ENCODE peak calls at places on chromosomes 13 and 19, in seven cellular contexts. C is Caco-2, E is PC-3, Q is body of pancreas, N is pancreas, T is left ventricle myocardium inferior, V is fibroblast of pulmonary artery. G is an unnamed sample.

GRCh38 chr19:20482721-20483120 is 82.9 kb downstream of the ZNF737 start:
- DNase-seq in C (no peak), E (no peak), Q (no peak), N (no peak), T (no peak), V (no peak), G (no peak)

GRCh38 chr13:114068723-114069322 is 63.6 kb downstream of the RASA3 start:
- DNase-seq in C (no peak), E (no peak), Q (no peak), N (no peak), T (no peak), V (peak), G (no peak)

GRCh38 chr19:58439576-58440554 is at the start of gene ZNF132:
- DNase-seq in C (no peak), E (no peak), Q (peak), N (peak), T (peak), V (peak), G (peak)

GRCh38 chr13:20716951-20717350 is 13.5 kb downstream of the IL17D start:
- DNase-seq in C (no peak), E (no peak), Q (no peak), N (no peak), T (no peak), V (no peak), G (no peak)

GRCh38 chr13:108947551-108948030 is 318.2 kb downstream of the MYO16 start:
- DNase-seq in C (no peak), E (no peak), Q (peak), N (no peak), T (no peak), V (peak), G (no peak)

GRCh38 chr13:85332595-85332994 is 466.6 kb downstream of the SLITRK6 start:
- DNase-seq in C (no peak), E (peak), Q (no peak), N (no peak), T (no peak), V (no peak), G (no peak)

GRCh38 chr19:38173324-38174041 is 50.5 kb downstream of the DPF1 start:
- DNase-seq in C (no peak), E (no peak), Q (peak), N (no peak), T (peak), V (peak), G (peak)

GRCh38 chr19:16315825-16316505 is 8.7 kb upstream of the KLF2 start:
- DNase-seq in C (peak), E (peak), Q (peak), N (no peak), T (peak), V (peak), G (peak)

GRCh38 chr19:9936151-9937000 is at the start of gene OLFM2:
- DNase-seq in C (no peak), E (no peak), Q (peak), N (peak), T (peak), V (no peak), G (no peak)

GRCh38 chr19:47493378-47494210 is 9.6 kb upstream of the KPTN start:
- DNase-seq in C (no peak), E (no peak), Q (no peak), N (peak), T (peak), V (no peak), G (no peak)

GRCh38 chr13:82291852-82292251 is 1590.4 kb downstream of the SLITRK1 start:
- DNase-seq in C (no peak), E (no peak), Q (no peak), N (no peak), T (no peak), V (no peak), G (no peak)

GRCh38 chr19:3098515-3099346 is 4.6 kb downstream of the GNA11 start:
- DNase-seq in C (no peak), E (no peak), Q (peak), N (peak), T (peak), V (no peak), G (peak)

GRCh38 chr19:53010494-53010893 is 3.2 kb upstream of the ERVV-1 start:
- DNase-seq in C (no peak), E (no peak), Q (no peak), N (no peak), T (no peak), V (no peak), G (no peak)

DNA sequence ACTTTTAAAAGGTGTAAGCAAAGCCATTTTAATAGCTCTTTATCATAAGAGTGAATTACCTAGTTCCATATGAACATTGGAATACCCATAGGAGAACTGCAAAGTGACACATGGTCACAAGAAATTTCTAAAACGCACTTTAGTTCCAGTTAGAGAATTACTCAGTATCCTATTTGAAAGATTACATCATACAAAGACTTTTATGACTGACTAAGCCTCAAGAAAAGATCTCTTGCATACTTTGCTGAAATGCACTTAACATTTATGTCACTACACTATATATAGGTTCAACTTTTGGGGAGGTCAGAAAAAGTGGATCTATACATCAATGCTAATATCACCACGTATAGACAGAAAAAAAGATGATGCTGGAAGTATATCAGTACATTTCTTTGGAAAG is 7.1 kb downstream of the PCDH9 start:
- DNase-seq in C (no peak), E (peak), Q (no peak), N (no peak), T (no peak), V (peak), G (no peak)
- H3K4me3 ChIP-seq in C (no peak), E (no peak), Q (no peak), N (no peak), T (peak), V (peak), G (no peak)

GRCh38 chr19:51018745-51019543 is 565 bp downstream of the KLK10 start:
- DNase-seq in C (no peak), E (no peak), Q (peak), N (peak), T (no peak), V (peak), G (no peak)
- TF ChIP-seq CTCF in C (no peak), E (no peak), Q (no peak), N (no peak), T (no peak), V (no peak), G (no peak)

GRCh38 chr19:29708553-29709439 is 6.3 kb downstream of the C19orf12 start:
- DNase-seq in C (no peak), E (no peak), Q (no peak), N (no peak), T (peak), V (peak), G (no peak)
- H3K4me3 ChIP-seq in C (no peak), E (no peak), Q (no peak), N (no peak), T (peak), V (no peak), G (no peak)

GRCh38 chr13:41608111-41608510 is 150.8 kb downstream of the RGCC start:
- DNase-seq in C (no peak), E (no peak), Q (no peak), N (no peak), T (no peak), V (no peak), G (no peak)

GRCh38 chr13:41608779-41609178 is 151.4 kb downstream of the RGCC start:
- DNase-seq in C (no peak), E (no peak), Q (no peak), N (no peak), T (no peak), V (no peak), G (no peak)

GRCh38 chr13:41611385-41611784 is 154.0 kb downstream of the RGCC start:
- DNase-seq in C (peak), E (no peak), Q (no peak), N (no peak), T (no peak), V (no peak), G (no peak)

GRCh38 chr13:41610426-41610825 is 153.1 kb downstream of the RGCC start:
- DNase-seq in C (peak), E (peak), Q (no peak), N (no peak), T (peak), V (peak), G (peak)

DNA sequence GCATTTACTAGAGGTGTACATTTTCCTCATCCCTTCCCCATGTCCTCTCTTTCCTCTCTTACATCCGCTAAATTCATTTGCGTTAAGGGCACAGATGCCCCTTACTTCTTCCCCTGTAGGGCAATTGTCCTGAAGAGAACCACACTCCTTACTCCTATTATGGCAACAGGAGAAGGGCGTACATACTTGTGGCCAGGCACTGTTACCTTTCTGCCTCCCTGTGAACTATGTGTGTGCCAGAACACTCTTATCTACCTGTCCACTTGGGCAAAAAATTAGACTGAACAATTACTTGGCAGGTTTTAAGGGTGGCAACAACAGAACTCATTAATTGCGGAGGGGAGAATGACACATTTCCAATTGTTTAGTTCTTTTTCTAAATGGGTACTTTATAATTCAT is 152.5 kb downstream of the RGCC start:
- DNase-seq in C (no peak), E (no peak), Q (no peak), N (no peak), T (no peak), V (no peak), G (no peak)
- TF ChIP-seq CTCF in C (no peak), E (no peak), Q (no peak), N (no peak), T (no peak), V (no peak), G (no peak)

GRCh38 chr19:18161691-18162039 is 8.7 kb downstream of the PIK3R2 start:
- DNase-seq in C (no peak), E (no peak), Q (no peak), N (no peak), T (no peak), V (no peak), G (no peak)
- H3K4me3 ChIP-seq in C (no peak), E (no peak), Q (no peak), N (no peak), T (peak), V (peak), G (no peak)

GRCh38 chr13:94192576-94192975 is 286.9 kb downstream of the DCT start:
- DNase-seq in C (peak), E (peak), Q (no peak), N (no peak), T (no peak), V (peak), G (no peak)
- TF ChIP-seq CTCF in C (peak), E (peak), Q (peak), N (no peak), T (peak), V (peak), G (peak)

G was measured in astrocyte of the cerebellum.